ENCODE peak calls at places on chromosomes 7 and 10, in six cellular contexts. One of them, this sample, is unnamed. For H3K36me3, the result is how much of the 10 kb centered on the place peaks cover.

GRCh38 chr10:62626817-62627216 is 177.7 kb upstream of the ADO start:
- ATAC-seq in gastrocnemius medialis: no peak
- ATAC-seq in heart left ventricle: no peak
- ATAC-seq in GM12878: peak
- ATAC-seq in HepG2: no peak
- ATAC-seq in right lobe of liver: no peak
- ATAC-seq in this sample: no peak

GRCh38 chr7:37728747-37729146 is 45.2 kb downstream of the GPR141 start:
- ATAC-seq in HepG2: no peak
- ATAC-seq in gastrocnemius medialis: no peak
- ATAC-seq in heart left ventricle: peak
- ATAC-seq in GM12878: peak
- ATAC-seq in right lobe of liver: peak
- ATAC-seq in this sample: peak

GRCh38 chr10:7494034-7494433 is 83.2 kb upstream of the SFMBT2 start:
- ATAC-seq in right lobe of liver: no peak
- ATAC-seq in heart left ventricle: peak
- ATAC-seq in GM12878: no peak
- ATAC-seq in gastrocnemius medialis: no peak
- ATAC-seq in HepG2: no peak
- ATAC-seq in this sample: no peak

GRCh38 chr10:95286707-95287106 is 4.1 kb downstream of the PDLIM1 start:
- ATAC-seq in HepG2: no peak
- ATAC-seq in GM12878: no peak
- ATAC-seq in right lobe of liver: peak
- ATAC-seq in gastrocnemius medialis: peak
- ATAC-seq in heart left ventricle: no peak
- ATAC-seq in this sample: no peak

GRCh38 chr10:3482200-3482993 is 302.6 kb downstream of the KLF6 start:
- ATAC-seq in right lobe of liver: peak
- ATAC-seq in heart left ventricle: peak
- ATAC-seq in GM12878: no peak
- ATAC-seq in HepG2: peak
- ATAC-seq in gastrocnemius medialis: peak
- ATAC-seq in this sample: peak

GRCh38 chr7:116423499-116423898 is 76.0 kb upstream of the CAV2 start:
- ATAC-seq in GM12878: no peak
- ATAC-seq in gastrocnemius medialis: no peak
- ATAC-seq in right lobe of liver: no peak
- ATAC-seq in heart left ventricle: no peak
- ATAC-seq in HepG2: no peak
- ATAC-seq in this sample: no peak

GRCh38 chr7:148727501-148728278 is 29.0 kb downstream of the CUL1 start:
- ATAC-seq in GM12878: peak
- ATAC-seq in gastrocnemius medialis: no peak
- ATAC-seq in heart left ventricle: no peak
- ATAC-seq in HepG2: no peak
- ATAC-seq in right lobe of liver: no peak
- ATAC-seq in this sample: no peak

GRCh38 chr7:130899638-130900401 is 165.8 kb upstream of the KLF14 start:
- ATAC-seq in right lobe of liver: peak
- ATAC-seq in GM12878: peak
- ATAC-seq in HepG2: peak
- ATAC-seq in heart left ventricle: no peak
- ATAC-seq in gastrocnemius medialis: no peak
- ATAC-seq in this sample: no peak

GRCh38 chr10:46541017-46541661 is 15.3 kb downstream of the GPRIN2 start:
- ATAC-seq in right lobe of liver: peak
- ATAC-seq in gastrocnemius medialis: no peak
- ATAC-seq in GM12878: no peak
- ATAC-seq in heart left ventricle: no peak
- ATAC-seq in HepG2: no peak
- ATAC-seq in this sample: no peak

GRCh38 chr10:130541090-130541489 is 404.9 kb downstream of the GLRX3 start:
- ATAC-seq in gastrocnemius medialis: no peak
- ATAC-seq in HepG2: no peak
- ATAC-seq in GM12878: no peak
- ATAC-seq in right lobe of liver: no peak
- ATAC-seq in heart left ventricle: no peak
- ATAC-seq in this sample: no peak

GRCh38 chr10:22553452-22553995 is 160.9 kb downstream of the PIP4K2A start:
- ATAC-seq in heart left ventricle: no peak
- ATAC-seq in right lobe of liver: no peak
- ATAC-seq in HepG2: no peak
- ATAC-seq in GM12878: no peak
- ATAC-seq in gastrocnemius medialis: peak
- ATAC-seq in this sample: no peak

GRCh38 chr7:3282457-3282856 is 18.6 kb upstream of the SDK1 start:
- ATAC-seq in right lobe of liver: no peak
- ATAC-seq in GM12878: no peak
- ATAC-seq in heart left ventricle: peak
- ATAC-seq in gastrocnemius medialis: peak
- ATAC-seq in HepG2: no peak
- ATAC-seq in this sample: peak

GRCh38 chr7:152176797-152177196 is 151.3 kb downstream of the GALNT11 start:
- ATAC-seq in gastrocnemius medialis: no peak
- ATAC-seq in heart left ventricle: no peak
- ATAC-seq in right lobe of liver: no peak
- ATAC-seq in HepG2: no peak
- ATAC-seq in GM12878: peak
- ATAC-seq in this sample: no peak

GRCh38 chr7:32059289-32060045 is 10.7 kb downstream of the PDE1C start:
- ATAC-seq in gastrocnemius medialis: no peak
- ATAC-seq in heart left ventricle: no peak
- ATAC-seq in GM12878: no peak
- ATAC-seq in right lobe of liver: no peak
- ATAC-seq in HepG2: no peak
- ATAC-seq in this sample: no peak

GRCh38 chr7:74032191-74032490 is 4.2 kb downstream of the ELN start:
- ATAC-seq in heart left ventricle: peak
- ATAC-seq in HepG2: no peak
- ATAC-seq in right lobe of liver: no peak
- ATAC-seq in GM12878: no peak
- ATAC-seq in gastrocnemius medialis: no peak
- ATAC-seq in this sample: peak

GRCh38 chr10:68562666-68563522 is 2.8 kb downstream of the TET1 start:
- ATAC-seq in GM12878: no peak
- ATAC-seq in heart left ventricle: no peak
- ATAC-seq in right lobe of liver: no peak
- ATAC-seq in HepG2: no peak
- ATAC-seq in gastrocnemius medialis: no peak
- ATAC-seq in this sample: no peak

GRCh38 chr7:114970732-114971131 is 48.8 kb downstream of the MDFIC start:
- ATAC-seq in HepG2: no peak
- ATAC-seq in gastrocnemius medialis: no peak
- ATAC-seq in right lobe of liver: peak
- ATAC-seq in heart left ventricle: no peak
- ATAC-seq in GM12878: no peak
- ATAC-seq in this sample: no peak

GRCh38 chr10:12849351-12850181 is 151.9 kb downstream of the CCDC3 start:
- ATAC-seq in GM12878: peak
- ATAC-seq in gastrocnemius medialis: no peak
- ATAC-seq in heart left ventricle: no peak
- ATAC-seq in HepG2: no peak
- ATAC-seq in right lobe of liver: peak
- ATAC-seq in this sample: peak

GRCh38 chr7:1990001-1990670 is 242.6 kb downstream of the MAD1L1 start:
- ATAC-seq in right lobe of liver: no peak
- ATAC-seq in heart left ventricle: peak
- ATAC-seq in HepG2: no peak
- ATAC-seq in gastrocnemius medialis: no peak
- ATAC-seq in GM12878: no peak
- ATAC-seq in this sample: peak

GRCh38 chr7:130935564-130936157 is 201.7 kb upstream of the KLF14 start:
- ATAC-seq in right lobe of liver: no peak
- ATAC-seq in GM12878: no peak
- ATAC-seq in heart left ventricle: peak
- ATAC-seq in HepG2: peak
- ATAC-seq in gastrocnemius medialis: peak
- ATAC-seq in this sample: no peak

GRCh38 chr7:37109853-37110252 is 338.8 kb downstream of the ELMO1 start:
- ATAC-seq in heart left ventricle: no peak
- ATAC-seq in gastrocnemius medialis: no peak
- ATAC-seq in right lobe of liver: no peak
- ATAC-seq in HepG2: peak
- ATAC-seq in GM12878: peak
- ATAC-seq in this sample: peak

GRCh38 chr10:110327262-110327914 is 22.7 kb upstream of the SMNDC1 start:
- ATAC-seq in heart left ventricle: no peak
- ATAC-seq in right lobe of liver: no peak
- ATAC-seq in GM12878: peak
- ATAC-seq in gastrocnemius medialis: no peak
- ATAC-seq in HepG2: no peak
- ATAC-seq in this sample: no peak

GRCh38 chr7:74502216-74502891 is 48.6 kb downstream of the GTF2IRD1 start:
- ATAC-seq in right lobe of liver: peak
- ATAC-seq in heart left ventricle: peak
- ATAC-seq in gastrocnemius medialis: peak
- ATAC-seq in GM12878: no peak
- ATAC-seq in HepG2: no peak
- ATAC-seq in this sample: peak

GRCh38 chr7:129652914-129653313 is 41.4 kb downstream of the NRF1 start:
- ATAC-seq in right lobe of liver: no peak
- ATAC-seq in HepG2: no peak
- ATAC-seq in gastrocnemius medialis: no peak
- ATAC-seq in heart left ventricle: no peak
- ATAC-seq in GM12878: peak
- ATAC-seq in this sample: no peak

GRCh38 chr7:91168766-91169518 is 95.3 kb upstream of the FZD1 start:
- ATAC-seq in right lobe of liver: no peak
- ATAC-seq in HepG2: no peak
- ATAC-seq in GM12878: no peak
- ATAC-seq in heart left ventricle: no peak
- ATAC-seq in gastrocnemius medialis: no peak
- ATAC-seq in this sample: no peak

GRCh38 chr7:53306846-53307245 is 271.4 kb downstream of the POM121L12 start:
- ATAC-seq in HepG2: no peak
- ATAC-seq in right lobe of liver: no peak
- ATAC-seq in heart left ventricle: no peak
- ATAC-seq in GM12878: no peak
- ATAC-seq in gastrocnemius medialis: no peak
- ATAC-seq in this sample: no peak

GRCh38 chr10:8588135-8588534 is 533.6 kb downstream of the GATA3 start:
- ATAC-seq in heart left ventricle: no peak
- ATAC-seq in gastrocnemius medialis: no peak
- ATAC-seq in GM12878: no peak
- ATAC-seq in right lobe of liver: no peak
- ATAC-seq in HepG2: no peak
- ATAC-seq in this sample: no peak

GRCh38 chr10:48416584-48417232 is 110.2 kb downstream of the MAPK8 start:
- ATAC-seq in gastrocnemius medialis: no peak
- ATAC-seq in HepG2: peak
- ATAC-seq in right lobe of liver: peak
- ATAC-seq in heart left ventricle: no peak
- ATAC-seq in GM12878: no peak
- ATAC-seq in this sample: no peak

GRCh38 chr7:101869901-101870290 is 52.5 kb downstream of the CUX1 start:
- ATAC-seq in gastrocnemius medialis: no peak
- ATAC-seq in right lobe of liver: no peak
- ATAC-seq in HepG2: no peak
- ATAC-seq in heart left ventricle: no peak
- ATAC-seq in GM12878: no peak
- ATAC-seq in this sample: no peak
- H3K27ac ChIP-seq in gastrocnemius medialis: peak
- H3K27ac ChIP-seq in right lobe of liver: no peak
- H3K27ac ChIP-seq in HepG2: no peak
- H3K27ac ChIP-seq in heart left ventricle: no peak
- H3K27ac ChIP-seq in GM12878: no peak
- H3K27ac ChIP-seq in this sample: no peak

DNA sequence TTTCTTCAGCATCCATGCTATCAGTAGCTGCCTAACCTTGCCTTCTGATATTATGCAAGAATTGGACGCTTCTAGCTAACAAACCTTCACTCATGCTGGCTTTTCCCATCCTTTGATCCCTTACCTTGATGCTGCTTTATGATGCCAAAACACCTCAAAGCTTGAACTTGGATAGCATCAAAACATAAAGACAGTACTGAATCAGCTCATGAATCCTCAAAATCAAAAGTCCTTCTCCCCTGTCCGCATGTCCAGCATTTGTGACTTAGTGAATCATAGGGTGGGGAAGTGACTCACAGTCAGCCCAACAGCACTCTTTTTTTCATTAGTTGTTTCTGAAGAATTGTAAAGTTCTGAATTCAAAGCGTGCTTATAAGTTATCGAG is 89.5 kb upstream of the PIK3CG start:
- ATAC-seq in right lobe of liver: peak
- ATAC-seq in gastrocnemius medialis: no peak
- ATAC-seq in heart left ventricle: no peak
- ATAC-seq in HepG2: no peak
- ATAC-seq in GM12878: no peak
- ATAC-seq in this sample: no peak
- H3K36me3 ChIP-seq in right lobe of liver: under half
- H3K36me3 ChIP-seq in gastrocnemius medialis: under half
- H3K36me3 ChIP-seq in heart left ventricle: under half
- H3K36me3 ChIP-seq in HepG2: under half
- H3K36me3 ChIP-seq in GM12878: under half
- H3K36me3 ChIP-seq in this sample: under half

DNA sequence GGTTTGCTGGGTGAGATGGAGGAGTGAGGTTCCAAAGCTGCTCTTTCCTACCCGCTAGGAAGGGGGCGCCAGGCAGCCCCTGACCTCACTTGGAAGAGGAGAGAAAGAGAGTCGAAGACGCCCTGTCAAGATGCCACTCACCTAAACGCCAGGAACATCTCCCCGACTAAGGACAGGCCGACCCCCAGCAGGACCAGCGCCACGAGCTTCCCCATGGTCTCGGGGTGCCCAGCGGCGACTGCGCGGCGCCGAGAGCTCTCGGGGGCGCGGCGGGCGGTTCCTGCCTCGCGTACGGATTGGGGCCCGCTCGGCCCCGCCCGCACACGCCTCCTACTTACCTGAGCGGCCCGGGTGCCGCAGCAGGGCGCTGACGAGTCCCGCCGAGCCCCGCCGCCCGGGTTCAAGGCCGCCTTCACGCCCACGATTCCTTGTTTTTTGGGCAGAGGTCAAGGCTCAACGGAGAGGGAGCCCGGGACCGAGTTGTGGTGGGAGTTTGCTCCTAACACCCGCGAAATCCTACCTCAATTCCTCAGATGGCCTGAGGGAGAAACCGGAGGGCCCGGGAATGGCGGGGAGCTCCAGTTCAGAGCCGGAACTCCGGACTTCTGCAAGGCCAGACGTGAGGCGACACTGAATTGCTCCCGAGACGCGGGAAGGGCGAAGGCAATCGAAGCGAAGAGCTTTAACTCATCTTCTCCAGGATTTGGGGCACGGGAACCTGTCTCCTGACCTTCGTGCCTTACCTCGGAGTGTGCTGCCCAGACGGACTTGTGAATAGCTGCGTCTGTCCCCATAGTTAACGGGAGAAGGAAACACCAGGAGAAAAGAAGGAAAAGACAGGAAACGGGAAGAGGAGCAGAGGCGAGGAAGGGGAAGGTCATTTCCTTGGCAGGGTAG is at the start of gene PON3:
- ATAC-seq in gastrocnemius medialis: no peak
- ATAC-seq in right lobe of liver: peak
- ATAC-seq in heart left ventricle: peak
- ATAC-seq in GM12878: peak
- ATAC-seq in HepG2: peak
- ATAC-seq in this sample: peak
- TF ChIP-seq POLR2A in gastrocnemius medialis: no peak
- TF ChIP-seq POLR2A in right lobe of liver: peak
- TF ChIP-seq POLR2A in heart left ventricle: no peak
- TF ChIP-seq POLR2A in GM12878: no peak
- TF ChIP-seq POLR2A in HepG2: peak
- TF ChIP-seq POLR2A in this sample: no peak

GRCh38 chr10:122707535-122707934 is 7.9 kb upstream of the C10orf120 start:
- ATAC-seq in right lobe of liver: no peak
- ATAC-seq in HepG2: no peak
- ATAC-seq in heart left ventricle: peak
- ATAC-seq in GM12878: no peak
- ATAC-seq in gastrocnemius medialis: no peak
- ATAC-seq in this sample: no peak
- H3K27ac ChIP-seq in right lobe of liver: no peak
- H3K27ac ChIP-seq in HepG2: no peak
- H3K27ac ChIP-seq in heart left ventricle: no peak
- H3K27ac ChIP-seq in GM12878: no peak
- H3K27ac ChIP-seq in gastrocnemius medialis: no peak
- H3K27ac ChIP-seq in this sample: no peak

This sample was measured in gastroesophageal sphincter.